ENCODE peak calls at places on chromosome 15, in four cellular contexts. X, Y, G and Q are unnamed samples.

GRCh38 chr15:100196326-100197058 is 145.3 kb downstream of the ADAMTS17 start:
- DNase-seq in G (no peak), Y (no peak), X (no peak), Q (no peak)

GRCh38 chr15:29670945-29671307 is 151.3 kb downstream of the TJP1 start:
- DNase-seq in Y (no peak), G (peak; percentile 82), X (no peak), Q (peak; percentile 57)

GRCh38 chr15:33032053-33032452 is 162.5 kb downstream of the FMN1 start:
- DNase-seq in X (no peak), Y (no peak), G (no peak), Q (no peak)

GRCh38 chr15:26097216-26097615 is 234.1 kb upstream of the ATP10A start:
- DNase-seq in X (no peak), Y (no peak), G (no peak), Q (no peak)

GRCh38 chr15:31297880-31298456 is 28.7 kb upstream of the KLF13 start:
- DNase-seq in G (peak; percentile 74), Y (no peak), X (no peak), Q (no peak)

GRCh38 chr15:35289029-35289617 is 204.0 kb upstream of the NANOGP8 start:
- DNase-seq in Y (peak; percentile 55), X (peak; percentile 58), G (no peak), Q (peak; percentile 50)

GRCh38 chr15:72222433-72222832 is 8.6 kb downstream of the PKM start:
- DNase-seq in G (peak; percentile 43), Y (no peak), X (no peak), Q (no peak)

GRCh38 chr15:59687831-59688230 is 1.3 kb downstream of the BNIP2 start:
- DNase-seq in Y (no peak), X (peak; percentile 66), G (no peak), Q (no peak)

GRCh38 chr15:63296195-63296594 is 18.8 kb downstream of the APH1B start:
- DNase-seq in Y (no peak), G (no peak), X (no peak), Q (no peak)

GRCh38 chr15:63294354-63294753 is 16.9 kb downstream of the APH1B start:
- DNase-seq in X (no peak), Y (no peak), G (no peak), Q (no peak)

GRCh38 chr15:63291507-63291906 is 14.1 kb downstream of the APH1B start:
- DNase-seq in G (no peak), Y (no peak), X (no peak), Q (peak; percentile 74)

GRCh38 chr15:63292241-63292640 is 14.8 kb downstream of the APH1B start:
- DNase-seq in Y (no peak), X (no peak), G (no peak), Q (no peak)

DNA sequence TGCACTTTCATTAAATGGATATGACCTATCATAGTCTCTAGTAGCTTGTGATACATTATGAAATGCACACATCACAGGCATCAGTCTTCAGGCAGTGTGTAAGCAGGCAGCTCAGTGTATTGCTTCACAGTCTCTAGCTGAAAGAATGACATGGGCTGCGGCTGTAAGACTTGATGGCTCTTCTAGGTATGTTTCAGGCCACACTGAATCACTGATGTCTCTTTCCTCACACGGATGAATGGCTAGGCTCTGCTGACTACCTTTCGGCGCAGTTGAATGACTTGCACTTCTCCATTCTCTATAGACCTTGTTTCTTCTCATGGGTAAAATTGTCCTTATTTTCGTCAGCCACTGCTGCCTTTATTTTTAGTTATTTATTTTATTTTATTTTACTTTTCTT is 15.4 kb downstream of the APH1B start:
- DNase-seq in Y (no peak), G (no peak), X (peak; percentile 41), Q (peak; percentile 52)
- H3K4me3 ChIP-seq in Y (no peak overlapping the region), G (no peak overlapping the region), X (no peak overlapping the region), Q (no peak overlapping the region)

GRCh38 chr15:67826717-67827560 is 1.6 kb downstream of the SKOR1 start:
- DNase-seq in Y (no peak), X (no peak), G (no peak), Q (no peak)

GRCh38 chr15:67824900-67825879 is at the start of gene SKOR1:
- DNase-seq in G (no peak), Y (no peak), X (no peak), Q (no peak)

GRCh38 chr15:67824157-67824899 is 981 bp upstream of the SKOR1 start:
- DNase-seq in Y (no peak), X (no peak), G (no peak), Q (no peak)

GRCh38 chr15:67827561-67828378 is 2.5 kb downstream of the SKOR1 start:
- DNase-seq in X (no peak), Y (no peak), G (no peak), Q (no peak)

DNA sequence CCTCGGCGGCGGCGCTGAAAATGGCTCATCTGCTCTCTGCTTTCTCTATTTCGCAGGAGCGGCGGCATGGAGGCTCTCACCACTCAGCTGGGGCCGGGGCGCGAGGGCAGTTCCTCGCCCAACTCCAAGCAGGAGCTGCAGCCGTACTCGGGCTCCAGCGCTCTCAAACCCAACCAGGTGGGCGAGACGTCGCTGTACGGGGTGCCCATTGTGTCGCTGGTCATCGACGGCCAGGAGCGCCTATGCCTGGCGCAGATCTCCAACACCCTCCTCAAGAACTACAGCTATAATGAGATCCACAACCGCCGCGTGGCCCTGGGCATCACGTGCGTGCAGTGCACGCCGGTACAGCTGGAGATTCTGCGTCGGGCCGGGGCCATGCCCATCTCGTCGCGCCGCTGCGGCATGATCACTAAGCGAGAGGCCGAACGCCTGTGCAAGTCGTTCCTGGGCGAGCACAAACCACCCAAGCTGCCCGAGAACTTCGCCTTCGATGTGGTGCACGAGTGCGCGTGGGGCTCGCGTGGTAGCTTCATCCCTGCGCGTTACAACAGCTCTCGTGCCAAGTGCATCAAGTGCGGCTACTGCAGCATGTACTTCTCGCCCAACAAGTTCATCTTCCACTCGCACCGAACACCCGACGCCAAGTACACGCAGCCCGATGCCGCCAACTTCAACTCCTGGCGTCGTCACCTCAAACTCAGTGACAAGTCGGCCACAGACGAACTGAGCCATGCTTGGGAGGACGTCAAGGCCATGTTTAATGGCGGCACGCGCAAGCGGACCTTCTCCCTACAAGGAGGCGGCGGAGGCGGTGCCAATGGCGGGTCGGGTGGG is 789 bp downstream of the SKOR1 start:
- DNase-seq in G (no peak), X (no peak), Y (no peak), Q (no peak)
- H3K4me3 ChIP-seq in G (no peak overlapping the region), X (no peak overlapping the region), Y (no peak overlapping the region), Q (peak overlapping the region; percentile 29)

GRCh38 chr15:67829647-67830504 is 4.6 kb downstream of the SKOR1 start:
- DNase-seq in X (no peak), Y (no peak), G (no peak), Q (no peak)
- H3K4me3 ChIP-seq in X (no peak overlapping the region), Y (no peak overlapping the region), G (no peak overlapping the region), Q (no peak overlapping the region)

DNA sequence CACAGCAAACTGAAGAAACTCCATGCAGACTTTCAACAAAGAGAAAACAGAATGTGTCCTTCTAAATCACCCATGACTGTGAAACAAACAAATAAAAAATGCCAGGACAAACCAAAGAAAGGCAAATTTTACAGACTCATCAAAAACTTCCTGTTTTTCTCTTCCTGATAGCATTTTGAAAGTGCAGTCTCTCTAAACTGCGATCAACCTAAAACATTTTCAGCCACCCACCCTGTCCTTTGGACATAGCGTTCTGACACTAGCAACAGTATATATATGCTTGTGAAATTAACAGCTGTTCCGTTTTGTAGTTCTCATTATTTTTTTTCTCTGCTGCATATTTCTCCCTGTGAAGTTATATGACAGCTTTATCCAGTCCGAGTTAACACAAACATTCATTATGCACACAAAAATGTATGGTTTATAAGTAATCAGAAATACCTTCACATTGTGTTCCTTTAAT is 151.7 kb downstream of the FBN1 start:
- DNase-seq in X (no peak), Y (no peak), G (no peak), Q (no peak)
- H3K4me3 ChIP-seq in X (no peak overlapping the region), Y (no peak overlapping the region), G (no peak overlapping the region), Q (no peak overlapping the region)

GRCh38 chr15:82531496-82532382 is 8.5 kb downstream of the RPS17 start:
- DNase-seq in X (no peak), Y (no peak), G (no peak), Q (no peak)
- H3K4me3 ChIP-seq in X (no peak overlapping the region), Y (no peak overlapping the region), G (no peak overlapping the region), Q (no peak overlapping the region)